ENCODE peak calls at places on chromosomes 1 and 21, in seven cellular contexts. Y is heart left ventricle, S is glutamatergic neuron, N is AG04450, E is dorsolateral prefrontal cortex, W is GM13977, L is BE2C. K is an unnamed sample.

GRCh38 chr1:205994342-205994741 is 8.9 kb downstream of the RAB7B start:
- DNase-seq in Y (no peak), S (no peak), N (no peak), E (peak; percentile 89), W (no peak), L (no peak), K (peak; percentile 68)

GRCh38 chr21:45977396-45977795 is 4.2 kb upstream of the COL6A1 start:
- DNase-seq in Y (peak; percentile 65), S (no peak), N (no peak), E (no peak), W (no peak), L (no peak), K (no peak)

GRCh38 chr1:47568763-47569162 is 130.9 kb downstream of the FOXD2 start:
- DNase-seq in Y (no peak), S (no peak), N (no peak), E (peak; percentile 63), W (no peak), L (no peak), K (no peak)

GRCh38 chr1:200862713-200863415 is 9.9 kb upstream of the GPR25 start:
- DNase-seq in Y (no peak), S (no peak), N (no peak), E (no peak), W (no peak), L (no peak), K (no peak)

GRCh38 chr1:65395887-65396612 is 24.4 kb upstream of the LEPR start:
- DNase-seq in Y (no peak), S (no peak), N (no peak), E (no peak), W (no peak), L (no peak), K (no peak)

GRCh38 chr1:159951551-159951950 is 2.5 kb downstream of the SLAMF9 start:
- DNase-seq in Y (no peak), S (no peak), N (no peak), E (no peak), W (no peak), L (no peak), K (no peak)

GRCh38 chr1:54547601-54548388 is at the start of gene ACOT11:
- DNase-seq in Y (peak; percentile 89), S (no peak), N (no peak), E (peak; percentile 85), W (peak; percentile 13), L (peak; percentile 90), K (no peak)

GRCh38 chr1:202505356-202505755 is 156.9 kb downstream of the PPP1R12B start:
- DNase-seq in Y (no peak), S (no peak), N (peak; percentile 75), E (no peak), W (no peak), L (no peak), K (no peak)

GRCh38 chr1:240341365-240342250 is 249.9 kb downstream of the FMN2 start:
- DNase-seq in Y (no peak), S (no peak), N (no peak), E (no peak), W (no peak), L (no peak), K (no peak)

GRCh38 chr1:41382531-41383090 is 21.4 kb downstream of the FOXO6 start:
- DNase-seq in Y (peak; percentile 75), S (no peak), N (no peak), E (no peak), W (no peak), L (no peak), K (no peak)

GRCh38 chr1:89894210-89894668 is 73.4 kb downstream of the LRRC8D start:
- DNase-seq in Y (no peak), S (no peak), N (peak; percentile 71), E (no peak), W (no peak), L (no peak), K (no peak)

GRCh38 chr1:147080671-147081394 is 91.4 kb downstream of the PRKAB2 start:
- DNase-seq in Y (no peak), S (peak; percentile 56), N (no peak), E (no peak), W (peak; percentile 36), L (no peak), K (no peak)

GRCh38 chr1:219954736-219955421 is 26.5 kb upstream of the SLC30A10 start:
- DNase-seq in Y (no peak), S (no peak), N (no peak), E (no peak), W (no peak), L (no peak), K (no peak)

GRCh38 chr1:90724361-90724760 is 7.3 kb upstream of the BARHL2 start:
- DNase-seq in Y (no peak), S (no peak), N (no peak), E (no peak), W (peak; percentile 18), L (no peak), K (no peak)

GRCh38 chr1:26165126-26165892 is 3.5 kb downstream of the C1orf232 start:
- DNase-seq in Y (no peak), S (no peak), N (no peak), E (no peak), W (no peak), L (no peak), K (no peak)

GRCh38 chr1:74835046-74835445 is 102.1 kb downstream of the TYW3 start:
- DNase-seq in Y (no peak), S (no peak), N (peak; percentile 34), E (no peak), W (no peak), L (no peak), K (no peak)

GRCh38 chr1:87135313-87135712 is 193.4 kb upstream of the LMO4 start:
- DNase-seq in Y (peak; percentile 42), S (no peak), N (no peak), E (peak; percentile 72), W (no peak), L (no peak), K (no peak)

GRCh38 chr1:2236695-2237677 is 8.9 kb downstream of the SKI start:
- DNase-seq in Y (no peak), S (no peak), N (no peak), E (no peak), W (no peak), L (no peak), K (no peak)

GRCh38 chr21:27101533-27101932 is 134.6 kb upstream of the ADAMTS5 start:
- DNase-seq in Y (no peak), S (no peak), N (no peak), E (no peak), W (no peak), L (no peak), K (no peak)

GRCh38 chr1:27350673-27351540 is 9.1 kb downstream of the SYTL1 start:
- DNase-seq in Y (no peak), S (peak; percentile 82), N (no peak), E (no peak), W (no peak), L (no peak), K (peak; percentile 65)
- TF ChIP-seq CTCF in Y (no peak), S (no peak), N (peak; percentile 15), E (no peak), W (no peak), L (no peak), K (no peak)

GRCh38 chr1:166730299-166730888 is 108.9 kb upstream of the POGK start:
- DNase-seq in Y (no peak), S (no peak), N (no peak), E (no peak), W (no peak), L (no peak), K (no peak)
- TF ChIP-seq CTCF in Y (no peak), S (no peak), N (no peak), E (no peak), W (no peak), L (no peak), K (no peak)

GRCh38 chr1:163203561-163203960 is 845 bp upstream of the RGS5 start:
- DNase-seq in Y (no peak), S (no peak), N (no peak), E (no peak), W (no peak), L (no peak), K (no peak)

GRCh38 chr1:163201906-163202305 is 810 bp downstream of the RGS5 start:
- DNase-seq in Y (no peak), S (no peak), N (no peak), E (no peak), W (no peak), L (no peak), K (no peak)

GRCh38 chr1:163202833-163203451 is at the start of gene RGS5:
- DNase-seq in Y (no peak), S (no peak), N (no peak), E (no peak), W (no peak), L (peak; percentile 84), K (no peak)

DNA sequence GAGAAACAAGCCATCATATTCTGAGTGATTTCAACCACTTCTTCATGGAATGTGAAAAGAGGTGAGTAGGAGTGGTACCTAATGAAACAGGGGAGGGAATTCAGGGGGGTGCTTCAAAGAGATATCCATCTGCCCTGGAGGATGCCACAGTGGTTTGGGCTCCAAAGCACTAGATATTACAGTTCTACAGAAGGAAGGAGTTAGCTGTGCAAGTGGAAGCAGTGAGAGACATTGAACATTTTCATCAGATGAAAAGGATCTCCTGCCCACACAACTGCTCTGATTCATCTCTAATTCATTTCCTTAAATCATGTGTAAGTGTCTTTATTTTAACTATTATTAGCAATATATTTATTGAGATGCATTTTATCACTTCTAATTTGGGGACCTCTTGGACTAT is 2.8 kb upstream of the RGS5 start:
- DNase-seq in Y (no peak), S (no peak), N (no peak), E (no peak), W (no peak), L (no peak), K (no peak)
- TF ChIP-seq CTCF in Y (no peak), S (no peak), N (no peak), E (no peak), W (no peak), L (no peak), K (no peak)

GRCh38 chr1:22380024-22380785 is 71.4 kb upstream of the ZBTB40 start:
- DNase-seq in Y (no peak), S (no peak), N (no peak), E (no peak), W (no peak), L (no peak), K (no peak)
- TF ChIP-seq CTCF in Y (no peak), S (no peak), N (no peak), E (no peak), W (no peak), L (no peak), K (no peak)

DNA sequence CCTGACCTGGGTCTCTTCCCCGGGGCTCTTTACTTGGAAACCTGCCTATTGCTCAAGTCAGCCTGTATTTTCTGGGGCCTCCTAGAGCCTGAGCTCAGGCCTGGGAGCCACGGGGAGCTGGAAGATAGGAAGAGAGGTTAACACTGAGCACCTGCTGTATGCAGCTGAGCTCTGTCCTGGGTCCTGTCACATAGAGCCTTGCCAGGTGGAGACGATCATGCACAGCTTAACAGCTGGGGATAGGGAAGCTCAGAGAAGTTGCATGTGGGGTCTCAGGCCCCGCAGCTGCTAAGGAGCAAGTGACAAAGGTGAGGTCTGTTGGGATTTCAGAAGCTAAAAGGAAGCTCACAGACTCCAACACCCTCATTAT is 127.4 kb upstream of the TMEM51 start:
- DNase-seq in Y (no peak), S (no peak), N (no peak), E (no peak), W (no peak), L (no peak), K (no peak)
- TF ChIP-seq CTCF in Y (no peak), S (no peak), N (no peak), E (no peak), W (no peak), L (no peak), K (no peak)